ENCODE peak calls at places on chromosomes 12 and 14, in four cellular contexts. I is CD8-positive, alpha-beta memory T cell; K is heart left ventricle; N is psoas muscle. O is an unnamed sample.

GRCh38 chr12:5204831-5205230 is 161.2 kb downstream of the KCNA5 start:
- DNase-seq in I (no peak), K (no peak), N (no peak), O (no peak)

GRCh38 chr12:16198884-16199283 is 78.6 kb downstream of the SLC15A5 start:
- DNase-seq in I (no peak), K (no peak), N (no peak), O (no peak)

GRCh38 chr12:97748298-97748697 is 285.7 kb downstream of the RMST start:
- DNase-seq in I (no peak), K (no peak), N (no peak), O (no peak)

GRCh38 chr14:44369401-44370123 is 137.5 kb downstream of the FSCB start:
- DNase-seq in I (no peak), K (no peak), N (no peak), O (no peak)

GRCh38 chr12:47750229-47750798 is 8.4 kb downstream of the RAPGEF3 start:
- DNase-seq in I (no peak), K (no peak), N (no peak), O (no peak)

GRCh38 chr12:51217968-51218606 is at the start of gene POU6F1:
- DNase-seq in I (peak; percentile 55), K (peak; percentile 74), N (peak; percentile 81), O (peak; percentile 68)

GRCh38 chr12:104306943-104307654 is 3.6 kb downstream of the EID3 start:
- DNase-seq in I (no peak), K (no peak), N (no peak), O (no peak)

GRCh38 chr14:95421741-95422140 is 94.7 kb downstream of the SYNE3 start:
- DNase-seq in I (no peak), K (no peak), N (no peak), O (no peak)

GRCh38 chr14:42407153-42407552 is 800.5 kb downstream of the LRFN5 start:
- DNase-seq in I (no peak), K (no peak), N (no peak), O (no peak)

GRCh38 chr12:754871-755562 is 2.6 kb downstream of the WNK1 start:
- DNase-seq in I (no peak), K (no peak), N (no peak), O (no peak)

GRCh38 chr12:75162845-75163244 is 46.8 kb downstream of the KCNC2 start:
- DNase-seq in I (no peak), K (no peak), N (no peak), O (no peak)

GRCh38 chr12:99605-100004 is 33.0 kb downstream of the IQSEC3 start:
- DNase-seq in I (no peak), K (no peak), N (no peak), O (no peak)

GRCh38 chr14:52949711-52950409 is 990 bp downstream of the FERMT2 start:
- DNase-seq in I (no peak), K (peak; percentile 28), N (no peak), O (peak; percentile 32)

GRCh38 chr12:26088999-26089398 is 35.8 kb downstream of the BHLHE41 start:
- DNase-seq in I (no peak), K (no peak), N (no peak), O (no peak)

GRCh38 chr12:66600805-66601392 is 78.0 kb downstream of the GRIP1 start:
- DNase-seq in I (no peak), K (no peak), N (no peak), O (no peak)

GRCh38 chr14:75915063-75915462 is 66.7 kb downstream of the TGFB3 start:
- DNase-seq in I (no peak), K (no peak), N (no peak), O (no peak)

GRCh38 chr14:92460916-92461579 is 52.5 kb upstream of the RIN3 start:
- DNase-seq in I (no peak), K (peak; percentile 60), N (no peak), O (no peak)

GRCh38 chr12:70785896-70786295 is 134.6 kb downstream of the PTPRR start:
- DNase-seq in I (no peak), K (no peak), N (no peak), O (no peak)

GRCh38 chr12:7966558-7966957 is 30.6 kb upstream of the SLC2A3 start:
- DNase-seq in I (no peak), K (no peak), N (no peak), O (no peak)

GRCh38 chr14:45891417-45892080 is 638.5 kb upstream of the MIS18BP1 start:
- DNase-seq in I (no peak), K (no peak), N (no peak), O (no peak)

GRCh38 chr12:57549203-57549908 is 488 bp upstream of the KIF5A start:
- DNase-seq in I (no peak), K (no peak), N (no peak), O (peak; percentile 78)

GRCh38 chr12:11771356-11771755 is 121.9 kb downstream of the ETV6 start:
- DNase-seq in I (no peak), K (no peak), N (no peak), O (no peak)

GRCh38 chr12:46702581-46703344 is 123.0 kb downstream of the SLC38A4 start:
- DNase-seq in I (no peak), K (no peak), N (no peak), O (no peak)

GRCh38 chr14:73427516-73428264 is 30.7 kb downstream of the NUMB start:
- DNase-seq in I (no peak), K (no peak), N (no peak), O (no peak)

GRCh38 chr12:124680863-124681778 is 113.7 kb upstream of the NCOR2 start:
- DNase-seq in I (no peak), K (no peak), N (peak; percentile 73), O (peak; percentile 82)

GRCh38 chr12:49264466-49264872 is 413 bp upstream of the TUBA1C start:
- DNase-seq in I (peak; percentile 34), K (no peak), N (no peak), O (peak; percentile 80)

GRCh38 chr14:21072102-21072501 is 2.0 kb downstream of the ARHGEF40 start:
- DNase-seq in I (no peak), K (peak; percentile 55), N (no peak), O (no peak)

GRCh38 chr14:84493779-84494178 is 1036.2 kb upstream of the FLRT2 start:
- DNase-seq in I (no peak), K (no peak), N (no peak), O (no peak)

GRCh38 chr14:20836668-20837338 is 34.2 kb upstream of the RNASE1 start:
- DNase-seq in I (no peak), K (no peak), N (no peak), O (no peak)

GRCh38 chr12:57069522-57069921 is 9.1 kb downstream of the NEMP1 start:
- DNase-seq in I (peak; percentile 33), K (peak; percentile 62), N (peak; percentile 36), O (peak; percentile 44)

GRCh38 chr14:102784892-102785597 is 7.8 kb downstream of the TRAF3 start:
- DNase-seq in I (no peak), K (no peak), N (no peak), O (no peak)

GRCh38 chr12:92290881-92291280 is 145.2 kb upstream of the BTG1 start:
- DNase-seq in I (no peak), K (no peak), N (no peak), O (no peak)

GRCh38 chr12:47747115-47747514 is 11.6 kb downstream of the RAPGEF3 start:
- DNase-seq in I (no peak), K (no peak), N (no peak), O (no peak)

DNA sequence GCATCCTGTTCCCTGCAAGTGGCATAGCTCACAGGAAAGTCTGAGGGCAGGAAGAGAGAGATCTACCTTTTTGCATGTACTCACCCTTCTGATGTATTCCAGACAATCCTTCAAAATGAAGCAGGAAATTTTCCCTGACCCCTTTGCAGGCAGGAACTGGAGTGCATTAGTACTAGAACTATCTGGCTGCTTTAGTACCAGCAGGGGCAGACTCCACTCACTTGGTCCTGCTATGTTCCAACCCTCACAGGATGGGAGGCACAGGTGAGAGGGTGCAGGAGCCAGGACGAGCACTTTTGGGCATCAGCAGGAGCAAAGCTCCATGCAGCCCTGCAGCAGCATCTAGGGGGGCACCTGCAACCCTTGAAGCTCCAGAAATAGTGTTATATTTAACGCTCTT is 116.3 kb upstream of the IGF1 start:
- DNase-seq in I (no peak), K (no peak), N (no peak), O (no peak)
- H3K27ac ChIP-seq in I (no peak overlapping the region), K (no peak overlapping the region), N (no peak overlapping the region), O (no peak overlapping the region)

GRCh38 chr12:122028601-122029560 is 7.2 kb downstream of the BCL7A start:
- DNase-seq in I (no peak), K (no peak), N (no peak), O (no peak)
- H3K4me3 ChIP-seq in I (no peak overlapping the region), K (no peak overlapping the region), N (no peak overlapping the region), O (no peak overlapping the region)

GRCh38 chr12:132611620-132612019 is 1.2 kb upstream of the LRCOL1 start:
- DNase-seq in I (no peak), K (no peak), N (no peak), O (no peak)
- H3K27me3 ChIP-seq in I (peaks cover 28% of the 10 kb centered on the region), K (peaks cover 49% of the 10 kb centered on the region), N (no peaks in the 10 kb centered on the region), O (peaks cover 25% of the 10 kb centered on the region)

GRCh38 chr14:91367173-91368171 is 50.1 kb downstream of the CCDC88C start:
- DNase-seq in I (peak; percentile 66), K (no peak), N (no peak), O (no peak)

GRCh38 chr14:91366749-91367148 is 50.9 kb downstream of the CCDC88C start:
- DNase-seq in I (no peak), K (no peak), N (no peak), O (no peak)

GRCh38 chr14:91363776-91364523 is 53.7 kb downstream of the CCDC88C start:
- DNase-seq in I (no peak), K (no peak), N (no peak), O (no peak)

GRCh38 chr14:91365552-91365951 is 52.1 kb downstream of the CCDC88C start:
- DNase-seq in I (no peak), K (no peak), N (no peak), O (no peak)

GRCh38 chr14:91364524-91365270 is 52.9 kb downstream of the CCDC88C start:
- DNase-seq in I (no peak), K (no peak), N (no peak), O (no peak)
- H3K27ac ChIP-seq in I (no peak overlapping the region), K (no peak overlapping the region), N (no peak overlapping the region), O (no peak overlapping the region)

DNA sequence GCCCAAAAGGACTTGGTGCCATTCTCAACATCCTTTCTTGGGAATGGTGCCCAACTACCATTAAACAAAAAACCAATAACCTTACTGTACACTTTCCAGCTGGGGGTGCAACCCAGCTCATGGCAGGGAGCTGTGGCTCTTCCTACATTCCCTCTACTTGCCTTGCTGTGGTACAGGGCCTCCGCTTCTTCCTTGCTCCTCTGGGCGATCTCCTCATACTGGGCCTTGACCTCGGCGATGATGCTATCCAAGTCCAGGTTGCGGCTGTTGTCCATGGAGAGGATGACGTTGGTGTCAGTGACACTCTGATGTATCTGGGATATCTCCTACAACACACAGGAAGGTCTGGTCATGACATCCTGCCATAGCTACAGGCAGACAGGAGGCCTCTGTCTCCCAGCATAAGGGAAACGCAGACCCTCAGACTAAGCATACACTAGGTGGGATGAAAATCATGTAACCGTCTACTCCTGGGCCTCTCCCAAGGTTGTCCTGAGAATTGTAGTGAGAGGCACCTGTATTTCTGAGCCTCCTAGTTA is 3.9 kb downstream of the KRT2 start:
- DNase-seq in I (no peak), K (no peak), N (no peak), O (no peak)
- H3K4me3 ChIP-seq in I (no peak overlapping the region), K (no peak overlapping the region), N (no peak overlapping the region), O (no peak overlapping the region)

O was measured in SJSA1.